ENCODE peak calls at places on chromosomes 5 and 9, in five cellular contexts. One of them, this sample, is unnamed.

GRCh38 chr5:170782438-170782837 is 1.1 kb upstream of the GABRP start:
- ATAC-seq in left colon: peak; percentile 78
- ATAC-seq in mucosa of descending colon: peak; percentile 90
- ATAC-seq in GM23338: no peak
- ATAC-seq in activated CD4-positive, alpha-beta T cell treated with anti-CD3 and anti-CD28 coated beads for 36 hours: no peak
- ATAC-seq in this sample: no peak

GRCh38 chr5:159971931-159972461 is 36.9 kb upstream of the TTC1 start:
- ATAC-seq in left colon: peak; percentile 81
- ATAC-seq in mucosa of descending colon: peak; percentile 75
- ATAC-seq in GM23338: peak; percentile 79
- ATAC-seq in activated CD4-positive, alpha-beta T cell treated with anti-CD3 and anti-CD28 coated beads for 36 hours: no peak
- ATAC-seq in this sample: peak; percentile 39

GRCh38 chr9:121783523-121784507 is 132.4 kb downstream of the DAB2IP start:
- ATAC-seq in left colon: no peak
- ATAC-seq in mucosa of descending colon: no peak
- ATAC-seq in GM23338: peak; percentile 63
- ATAC-seq in activated CD4-positive, alpha-beta T cell treated with anti-CD3 and anti-CD28 coated beads for 36 hours: peak; percentile 33
- ATAC-seq in this sample: no peak

GRCh38 chr9:111016046-111017026 is 21.9 kb downstream of the LPAR1 start:
- ATAC-seq in left colon: peak; percentile 69
- ATAC-seq in mucosa of descending colon: peak; percentile 70
- ATAC-seq in GM23338: no peak
- ATAC-seq in activated CD4-positive, alpha-beta T cell treated with anti-CD3 and anti-CD28 coated beads for 36 hours: no peak
- ATAC-seq in this sample: no peak

GRCh38 chr5:145835839-145836222 is 689 bp upstream of the PRELID2 start:
- ATAC-seq in left colon: peak; percentile 27
- ATAC-seq in mucosa of descending colon: peak; percentile 21
- ATAC-seq in GM23338: peak; percentile 32
- ATAC-seq in activated CD4-positive, alpha-beta T cell treated with anti-CD3 and anti-CD28 coated beads for 36 hours: no peak
- ATAC-seq in this sample: no peak

GRCh38 chr5:39437469-39437868 is 12.7 kb upstream of the DAB2 start:
- ATAC-seq in left colon: peak; percentile 97
- ATAC-seq in mucosa of descending colon: peak; percentile 97
- ATAC-seq in GM23338: no peak
- ATAC-seq in activated CD4-positive, alpha-beta T cell treated with anti-CD3 and anti-CD28 coated beads for 36 hours: no peak
- ATAC-seq in this sample: no peak

GRCh38 chr9:124725068-124725452 is 46.1 kb downstream of the NR6A1 start:
- ATAC-seq in left colon: peak; percentile 83
- ATAC-seq in mucosa of descending colon: peak; percentile 89
- ATAC-seq in GM23338: no peak
- ATAC-seq in activated CD4-positive, alpha-beta T cell treated with anti-CD3 and anti-CD28 coated beads for 36 hours: no peak
- ATAC-seq in this sample: no peak

GRCh38 chr9:84230355-84231136 is 110.0 kb downstream of the SLC28A3 start:
- ATAC-seq in left colon: no peak
- ATAC-seq in mucosa of descending colon: peak; percentile 50
- ATAC-seq in GM23338: no peak
- ATAC-seq in activated CD4-positive, alpha-beta T cell treated with anti-CD3 and anti-CD28 coated beads for 36 hours: no peak
- ATAC-seq in this sample: no peak

GRCh38 chr9:133935328-133936040 is 56.6 kb downstream of the VAV2 start:
- ATAC-seq in left colon: peak; percentile 55
- ATAC-seq in mucosa of descending colon: peak; percentile 67
- ATAC-seq in GM23338: peak; percentile 11
- ATAC-seq in activated CD4-positive, alpha-beta T cell treated with anti-CD3 and anti-CD28 coated beads for 36 hours: no peak
- ATAC-seq in this sample: no peak

GRCh38 chr5:50595199-50595598 is 71.2 kb upstream of the PARP8 start:
- ATAC-seq in left colon: no peak
- ATAC-seq in mucosa of descending colon: no peak
- ATAC-seq in GM23338: no peak
- ATAC-seq in activated CD4-positive, alpha-beta T cell treated with anti-CD3 and anti-CD28 coated beads for 36 hours: peak; percentile 66
- ATAC-seq in this sample: no peak

GRCh38 chr9:23522952-23523351 is 303.1 kb downstream of the ELAVL2 start:
- ATAC-seq in left colon: no peak
- ATAC-seq in mucosa of descending colon: no peak
- ATAC-seq in GM23338: no peak
- ATAC-seq in activated CD4-positive, alpha-beta T cell treated with anti-CD3 and anti-CD28 coated beads for 36 hours: no peak
- ATAC-seq in this sample: no peak

GRCh38 chr5:82011761-82012160 is 39.9 kb downstream of the ATG10 start:
- ATAC-seq in left colon: no peak
- ATAC-seq in mucosa of descending colon: no peak
- ATAC-seq in GM23338: no peak
- ATAC-seq in activated CD4-positive, alpha-beta T cell treated with anti-CD3 and anti-CD28 coated beads for 36 hours: no peak
- ATAC-seq in this sample: no peak